ENCODE peak calls at places on chromosomes 11 and 22, in four cellular contexts. G, X, C and L are unnamed samples.

GRCh38 chr11:130523609-130524008 is 75.2 kb downstream of the ADAMTS15 start:
- DNase-seq in G (no peak), X (no peak), C (no peak), L (no peak)

GRCh38 chr22:27303718-27304117 is 497.8 kb downstream of the MN1 start:
- DNase-seq in G (no peak), X (no peak), C (no peak), L (no peak)

GRCh38 chr11:134530826-134531225 is 118.8 kb upstream of the B3GAT1 start:
- DNase-seq in G (no peak), X (no peak), C (no peak), L (no peak)

GRCh38 chr11:76240666-76241065 is 34.4 kb upstream of the WNT11 start:
- DNase-seq in G (no peak), X (no peak), C (no peak), L (no peak)

GRCh38 chr11:13009921-13010736 is 1.0 kb downstream of the RASSF10 start:
- DNase-seq in G (peak), X (no peak), C (no peak), L (no peak)

GRCh38 chr11:67271548-67272284 is 5.4 kb downstream of the GRK2 start:
- DNase-seq in G (no peak), X (no peak), C (peak), L (no peak)

GRCh38 chr11:112523477-112523876 is 262.8 kb upstream of the PLET1 start:
- DNase-seq in G (no peak), X (no peak), C (no peak), L (no peak)

GRCh38 chr11:74671520-74672196 is 59.6 kb downstream of the CHRDL2 start:
- DNase-seq in G (no peak), X (no peak), C (no peak), L (no peak)

GRCh38 chr11:43359432-43359818 is 705 bp downstream of the TTC17 start:
- DNase-seq in G (no peak), X (peak), C (peak), L (peak)

GRCh38 chr11:112247198-112247597 is 13.5 kb downstream of the PLET1 start:
- DNase-seq in G (no peak), X (no peak), C (no peak), L (no peak)

GRCh38 chr22:48438096-48438495 is 1389.6 kb downstream of the BRD1 start:
- DNase-seq in G (no peak), X (no peak), C (no peak), L (no peak)

GRCh38 chr22:47032091-47032943 is 269.9 kb downstream of the TBC1D22A start:
- DNase-seq in G (no peak), X (no peak), C (no peak), L (no peak)

GRCh38 chr11:102798012-102798746 is at the start of gene MMP1:
- DNase-seq in G (no peak), X (no peak), C (no peak), L (no peak)

GRCh38 chr11:70705930-70706329 is 307.6 kb downstream of the CTTN start:
- DNase-seq in G (no peak), X (no peak), C (no peak), L (no peak)

GRCh38 chr11:121265586-121265985 is 27.0 kb upstream of the SC5D start:
- DNase-seq in G (no peak), X (no peak), C (no peak), L (peak)

GRCh38 chr22:46561435-46561905 is 24.1 kb upstream of the CELSR1 start:
- DNase-seq in G (no peak), X (peak), C (peak), L (peak)

GRCh38 chr11:33259869-33260268 is 2.7 kb downstream of the HIPK3 start:
- DNase-seq in G (no peak), X (no peak), C (no peak), L (peak)

GRCh38 chr22:48535868-48536690 is 1291.6 kb downstream of the BRD1 start:
- DNase-seq in G (no peak), X (no peak), C (no peak), L (no peak)

GRCh38 chr11:64675417-64676252 is 47.4 kb downstream of the NRXN2 start:
- DNase-seq in G (no peak), X (no peak), C (no peak), L (no peak)

GRCh38 chr11:64339754-64340408 is at the start of gene CCDC88B:
- DNase-seq in G (no peak), X (no peak), C (no peak), L (no peak)

GRCh38 chr22:38739300-38740055 is 16.3 kb downstream of the SUN2 start:
- DNase-seq in G (no peak), X (no peak), C (no peak), L (no peak)

GRCh38 chr11:60955566-60955965 is 3.6 kb upstream of the SLC15A3 start:
- DNase-seq in G (no peak), X (no peak), C (no peak), L (no peak)

GRCh38 chr22:42699953-42700352 is 20.7 kb downstream of the A4GALT start:
- DNase-seq in G (no peak), X (no peak), C (no peak), L (no peak)

GRCh38 chr22:46547883-46548244 is 10.4 kb upstream of the CELSR1 start:
- DNase-seq in G (no peak), X (peak), C (no peak), L (no peak)

GRCh38 chr11:115944596-115944995 is 440.4 kb upstream of the CADM1 start:
- DNase-seq in G (no peak), X (no peak), C (no peak), L (no peak)

GRCh38 chr11:41201156-41201555 is 258.3 kb downstream of the LRRC4C start:
- DNase-seq in G (peak), X (peak), C (no peak), L (peak)

GRCh38 chr11:134654161-134654915 is 242.3 kb upstream of the B3GAT1 start:
- DNase-seq in G (no peak), X (no peak), C (no peak), L (no peak)

GRCh38 chr22:27220349-27220748 is 563.0 kb downstream of the MIAT start:
- DNase-seq in G (no peak), X (no peak), C (no peak), L (no peak)

GRCh38 chr11:13318498-13319295 is 41.1 kb downstream of the BMAL1 start:
- DNase-seq in G (no peak), X (no peak), C (no peak), L (no peak)

GRCh38 chr11:77401486-77402217 is 72.2 kb downstream of the PAK1 start:
- DNase-seq in G (no peak), X (no peak), C (no peak), L (no peak)

DNA sequence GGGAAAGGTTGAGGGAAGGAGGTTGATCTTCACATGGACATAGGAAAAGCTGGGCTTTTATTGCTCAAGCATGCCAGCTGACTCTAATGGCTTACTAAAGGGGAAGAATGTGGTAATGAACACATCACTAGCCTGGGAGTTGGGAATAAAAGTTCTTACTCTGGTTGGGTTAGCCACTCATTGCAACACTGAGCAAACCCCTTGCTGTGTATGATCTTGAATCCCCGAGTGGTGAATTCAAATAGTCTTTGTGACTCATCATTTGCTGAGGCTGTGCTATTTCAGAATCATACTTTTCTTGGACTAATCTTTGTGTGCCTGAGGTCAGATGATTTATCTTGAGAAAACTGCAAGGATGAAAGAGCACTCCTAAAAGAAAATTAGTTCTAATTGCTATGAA is 304.1 kb upstream of the ANO5 start:
- DNase-seq in G (no peak), X (no peak), C (no peak), L (no peak)
- TF ChIP-seq KDM1A in G (no peak), X (no peak), C (no peak), L (no peak)

GRCh38 chr22:32901925-32902324 is 100.4 kb downstream of the TIMP3 start:
- DNase-seq in G (no peak), X (no peak), C (no peak), L (no peak)

GRCh38 chr22:32897400-32897799 is 95.9 kb downstream of the TIMP3 start:
- DNase-seq in G (no peak), X (no peak), C (no peak), L (no peak)

GRCh38 chr22:32900856-32901255 is 99.4 kb downstream of the TIMP3 start:
- DNase-seq in G (no peak), X (no peak), C (no peak), L (no peak)

GRCh38 chr22:32896951-32897350 is 95.4 kb downstream of the TIMP3 start:
- DNase-seq in G (no peak), X (no peak), C (no peak), L (no peak)
- TF ChIP-seq CREB1 in G (no peak), X (no peak), C (no peak), L (no peak)

DNA sequence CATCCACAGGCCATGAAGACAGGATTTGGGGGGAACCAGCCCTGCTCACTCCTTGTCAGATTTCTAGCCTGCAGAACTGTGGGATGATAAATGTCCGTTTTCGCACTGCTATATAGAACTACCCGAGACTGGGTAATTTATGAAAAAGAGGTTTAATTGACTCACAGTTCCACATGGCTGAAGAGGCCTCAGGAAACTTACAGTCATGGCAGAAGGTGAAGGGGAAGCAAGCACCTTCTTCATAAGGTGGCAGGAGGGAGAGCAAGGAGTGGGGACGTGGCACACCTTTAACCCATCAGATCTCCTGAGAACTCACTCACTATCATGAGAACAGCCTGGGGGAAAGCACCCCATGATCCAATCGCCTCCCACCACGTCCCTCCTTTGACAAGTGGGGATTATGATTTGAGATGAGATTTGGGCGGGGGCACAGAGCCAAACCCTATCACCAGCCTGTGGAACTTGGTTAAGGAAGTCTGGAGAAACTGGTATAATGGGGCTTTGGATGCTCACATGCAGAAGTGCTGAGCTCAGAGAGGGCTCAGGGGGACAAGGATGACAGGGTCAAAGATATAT is 50.7 kb downstream of the MYEOV start:
- DNase-seq in G (no peak), X (no peak), C (no peak), L (no peak)
- TF ChIP-seq SRF in G (no peak), X (no peak), C (no peak), L (no peak)

GRCh38 chr11:44366741-44367140 is 56.8 kb upstream of the ALX4 start:
- DNase-seq in G (no peak), X (no peak), C (no peak), L (no peak)
- TF ChIP-seq KDM1A in G (no peak), X (no peak), C (no peak), L (no peak)

GRCh38 chr11:14973621-14974020 is 1.5 kb upstream of the CALCA start:
- DNase-seq in G (no peak), X (no peak), C (no peak), L (no peak)
- TF ChIP-seq CREB1 in G (no peak), X (no peak), C (no peak), L (no peak)

GRCh38 chr11:72240461-72241289 is 3.3 kb downstream of the PHOX2A start:
- DNase-seq in G (no peak), X (no peak), C (no peak), L (no peak)

GRCh38 chr11:72238040-72238450 is 5.9 kb downstream of the PHOX2A start:
- DNase-seq in G (peak), X (peak), C (no peak), L (peak)

GRCh38 chr11:72238492-72239295 is 5.3 kb downstream of the PHOX2A start:
- DNase-seq in G (no peak), X (no peak), C (no peak), L (no peak)

GRCh38 chr11:72239849-72240460 is 4.0 kb downstream of the PHOX2A start:
- DNase-seq in G (no peak), X (no peak), C (no peak), L (no peak)

DNA sequence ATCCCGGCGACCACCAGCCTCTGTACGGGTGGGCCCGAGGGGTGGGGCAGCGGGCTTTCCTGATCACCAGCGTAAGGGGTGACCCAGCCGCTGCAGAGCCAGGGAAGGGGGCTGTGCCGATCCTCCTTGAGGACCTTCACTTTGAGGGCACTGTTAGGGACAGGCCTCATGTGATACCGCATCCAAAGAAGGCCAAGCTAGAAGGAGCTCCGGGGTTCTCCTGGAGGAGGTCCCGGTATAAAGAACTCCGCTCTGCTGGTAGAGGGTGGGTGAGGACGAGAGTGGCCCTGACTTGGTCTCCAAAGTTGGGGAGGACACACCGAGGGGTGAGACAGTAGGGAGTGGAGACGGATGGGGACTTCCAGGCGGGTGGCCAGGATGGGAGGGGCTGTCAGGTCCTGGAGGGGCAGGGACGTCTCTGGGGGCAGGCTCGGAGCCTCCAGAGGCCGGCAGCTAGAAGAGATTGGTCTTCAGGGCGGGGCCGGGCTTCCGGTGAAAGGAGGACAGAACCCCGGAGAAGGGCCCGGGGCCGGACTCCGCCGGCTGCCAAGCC is 4.6 kb downstream of the PHOX2A start:
- DNase-seq in G (no peak), X (no peak), C (no peak), L (no peak)
- TF ChIP-seq SRF in G (no peak), X (no peak), C (no peak), L (no peak)